ENCODE peak calls at places on chromosome X, in nine cellular contexts. Q, V, A, U, L, I, F, K and C are unnamed samples.

GRCh38 chrX:113297456-113297855 is 456.8 kb upstream of the AMOT start:
- DNase-seq in U (no peak), F (no peak), L (no peak), V (no peak), A (no peak), K (no peak), Q (no peak), I (no peak), C (no peak)

GRCh38 chrX:49040376-49040955 is 2.7 kb downstream of the TFE3 start:
- DNase-seq in I (no peak), U (peak; percentile 13), Q (no peak), A (no peak), F (no peak), V (no peak), L (no peak), K (peak; percentile 40), C (peak; percentile 6)

GRCh38 chrX:43000121-43000520 is 222.2 kb upstream of the PPP1R2C start:
- DNase-seq in V (no peak), U (no peak), L (no peak), A (no peak), K (no peak), Q (no peak), F (no peak), I (no peak), C (no peak)

GRCh38 chrX:36856849-36857248 is 151.3 kb upstream of the FAM47C start:
- DNase-seq in V (no peak), F (no peak), A (no peak), U (no peak), Q (no peak), I (no peak), K (peak; percentile 0), L (no peak), C (peak; percentile 4)

GRCh38 chrX:122626871-122627270 is 557.2 kb upstream of the GRIA3 start:
- DNase-seq in V (no peak), L (no peak), K (peak; percentile 2), I (no peak), F (no peak), A (no peak), U (no peak), Q (no peak), C (no peak)

GRCh38 chrX:39327255-39327654 is 526.0 kb downstream of the MID1IP1 start:
- DNase-seq in L (no peak), K (no peak), U (no peak), V (no peak), I (no peak), Q (no peak), F (no peak), A (no peak), C (no peak)

GRCh38 chrX:109880629-109881028 is 122.3 kb upstream of the TMEM164 start:
- DNase-seq in F (no peak), I (no peak), L (peak; percentile 4), K (no peak), V (no peak), U (no peak), Q (no peak), A (no peak), C (no peak)

GRCh38 chrX:22012051-22012450 is 20.1 kb upstream of the PHEX start:
- DNase-seq in K (no peak), V (no peak), A (no peak), Q (no peak), U (no peak), I (no peak), L (no peak), F (no peak), C (no peak)

GRCh38 chrX:150731795-150732194 is 38.6 kb downstream of the MTMR1 start:
- DNase-seq in K (peak; percentile 85), F (no peak), A (no peak), U (no peak), Q (no peak), I (no peak), L (no peak), V (no peak), C (no peak)

GRCh38 chrX:42680651-42681050 is 97.3 kb downstream of the PPP1R2C start:
- DNase-seq in Q (no peak), F (no peak), L (no peak), A (no peak), U (no peak), K (no peak), I (no peak), V (no peak), C (no peak)

GRCh38 chrX:34467437-34467836 is 189.6 kb downstream of the TMEM47 start:
- DNase-seq in U (no peak), A (no peak), L (no peak), K (peak; percentile 0), F (no peak), I (no peak), V (no peak), Q (no peak), C (no peak)

GRCh38 chrX:110120025-110120424 is 117.1 kb downstream of the TMEM164 start:
- DNase-seq in V (no peak), F (no peak), L (no peak), Q (no peak), I (no peak), K (no peak), A (no peak), U (no peak), C (peak; percentile 11)

GRCh38 chrX:139429913-139430312 is 100.6 kb upstream of the F9 start:
- DNase-seq in U (no peak), I (no peak), A (no peak), L (no peak), V (no peak), K (no peak), F (no peak), Q (no peak), C (no peak)

GRCh38 chrX:155819525-155819924 is 61.6 kb upstream of the VAMP7 start:
- DNase-seq in V (no peak), A (no peak), L (no peak), K (no peak), F (no peak), I (no peak), Q (no peak), U (no peak), C (no peak)

GRCh38 chrX:8906299-8906698 is 105.1 kb upstream of the FAM9A start:
- DNase-seq in L (no peak), K (no peak), F (no peak), U (no peak), I (no peak), V (no peak), A (no peak), Q (no peak), C (no peak)

GRCh38 chrX:9465380-9466114 is 689 bp downstream of the TBL1X start:
- DNase-seq in K (no peak), F (peak; percentile 19), V (no peak), I (peak; percentile 47), U (no peak), Q (no peak), A (peak; percentile 17), L (peak; percentile 14), C (peak; percentile 12)

GRCh38 chrX:132017431-132018185 is 5.5 kb upstream of the STK26 start:
- DNase-seq in F (no peak), U (no peak), A (no peak), L (no peak), Q (no peak), K (no peak), V (peak; percentile 66), I (no peak), C (no peak)

GRCh38 chrX:66162331-66162822 is 1.7 kb upstream of the HEPH start:
- DNase-seq in Q (no peak), A (no peak), U (no peak), L (no peak), V (peak; percentile 54), F (no peak), I (no peak), K (no peak), C (no peak)

GRCh38 chrX:73647632-73648322 is 84.8 kb downstream of the CHIC1 start:
- DNase-seq in V (no peak), K (no peak), Q (no peak), I (no peak), F (no peak), U (no peak), L (no peak), A (no peak), C (no peak)

GRCh38 chrX:8179653-8180052 is 8.6 kb upstream of the VCX2 start:
- DNase-seq in V (no peak), F (no peak), I (no peak), Q (no peak), L (no peak), U (no peak), A (no peak), K (no peak), C (peak; percentile 1)

GRCh38 chrX:17537652-17538301 is 162.8 kb downstream of the NHS start:
- DNase-seq in F (no peak), Q (no peak), L (no peak), A (no peak), V (no peak), I (no peak), U (no peak), K (no peak), C (no peak)

GRCh38 chrX:134926864-134927263 is 63.9 kb upstream of the SMIM10 start:
- DNase-seq in A (no peak), K (no peak), F (no peak), V (no peak), Q (no peak), L (no peak), U (no peak), I (no peak), C (no peak)

GRCh38 chrX:52576946-52577345 is 60.1 kb upstream of the XAGE1B start:
- DNase-seq in V (no peak), F (no peak), U (no peak), L (no peak), I (no peak), A (no peak), Q (no peak), K (no peak), C (no peak)

GRCh38 chrX:19628006-19628575 is 112.8 kb upstream of the MAP3K15 start:
- DNase-seq in I (no peak), Q (no peak), V (no peak), A (no peak), K (peak; percentile 18), F (no peak), L (no peak), U (no peak), C (no peak)

GRCh38 chrX:50579955-50580354 is 109.3 kb upstream of the DGKK start:
- DNase-seq in V (peak; percentile 47), K (peak; percentile 31), I (no peak), U (peak; percentile 69), F (peak; percentile 2), Q (peak; percentile 1), L (peak; percentile 10), A (peak; percentile 3), C (peak; percentile 24)

GRCh38 chrX:150364347-150365050 is 1.4 kb downstream of the MAMLD1 start:
- DNase-seq in V (no peak), A (peak; percentile 41), U (no peak), F (no peak), K (peak; percentile 19), I (no peak), Q (no peak), L (peak; percentile 2), C (peak; percentile 21)

GRCh38 chrX:103949506-103949905 is 12.9 kb upstream of the TMSB15B start:
- DNase-seq in K (no peak), L (no peak), A (no peak), I (no peak), U (no peak), F (no peak), V (no peak), Q (no peak), C (no peak)